ENCODE peak calls at places on chromosomes 3 and 15, in ten cellular contexts. C, Y, H, R, P, D, O, F, M and V are unnamed samples.

GRCh38 chr3:165619077-165619476 is 218.1 kb downstream of the BCHE start:
- DNase-seq in C (no peak), Y (no peak), H (no peak), R (no peak), P (no peak), D (no peak), O (no peak), F (no peak), M (no peak), V (no peak)

GRCh38 chr15:50260969-50261496 is 4.5 kb downstream of the HDC start:
- DNase-seq in C (peak), Y (no peak), H (no peak), R (no peak), P (no peak), D (no peak), O (no peak), F (no peak), M (no peak), V (peak)

GRCh38 chr3:141345951-141346817 is 22.1 kb upstream of the ZBTB38 start:
- DNase-seq in C (no peak), Y (no peak), H (peak), R (no peak), P (no peak), D (no peak), O (peak), F (no peak), M (peak), V (no peak)

GRCh38 chr15:44726568-44727461 is 9.5 kb upstream of the TRIM69 start:
- DNase-seq in C (peak), Y (no peak), H (peak), R (peak), P (peak), D (peak), O (peak), F (no peak), M (peak), V (peak)

GRCh38 chr3:139291276-139292051 is 52.4 kb upstream of the MRPS22 start:
- DNase-seq in C (no peak), Y (no peak), H (no peak), R (peak), P (no peak), D (no peak), O (no peak), F (no peak), M (no peak), V (no peak)

GRCh38 chr3:23161308-23161707 is 41.8 kb upstream of the UBE2E2 start:
- DNase-seq in C (no peak), Y (no peak), H (no peak), R (no peak), P (no peak), D (no peak), O (no peak), F (no peak), M (no peak), V (peak)

GRCh38 chr3:18732474-18732873 is 307.3 kb upstream of the SATB1 start:
- DNase-seq in C (no peak), Y (no peak), H (no peak), R (no peak), P (no peak), D (no peak), O (no peak), F (no peak), M (peak), V (no peak)

GRCh38 chr15:48458876-48459275 is 127.6 kb downstream of the DUT start:
- DNase-seq in C (no peak), Y (no peak), H (no peak), R (peak), P (no peak), D (no peak), O (no peak), F (no peak), M (no peak), V (no peak)

GRCh38 chr15:50452927-50453326 is 28.7 kb downstream of the USP8 start:
- DNase-seq in C (no peak), Y (no peak), H (peak), R (peak), P (no peak), D (no peak), O (no peak), F (no peak), M (peak), V (no peak)

GRCh38 chr3:30161370-30161769 is 445.0 kb upstream of the TGFBR2 start:
- DNase-seq in C (no peak), Y (no peak), H (no peak), R (peak), P (no peak), D (no peak), O (peak), F (peak), M (peak), V (no peak)

GRCh38 chr15:27865323-27865922 is 233.7 kb downstream of the OCA2 start:
- DNase-seq in C (no peak), Y (no peak), H (no peak), R (no peak), P (no peak), D (no peak), O (no peak), F (no peak), M (no peak), V (no peak)

GRCh38 chr3:161920196-161920595 is 423.6 kb downstream of the OTOL1 start:
- DNase-seq in C (no peak), Y (no peak), H (no peak), R (peak), P (no peak), D (no peak), O (no peak), F (no peak), M (no peak), V (no peak)

GRCh38 chr3:161915283-161915682 is 418.7 kb downstream of the OTOL1 start:
- DNase-seq in C (no peak), Y (no peak), H (no peak), R (peak), P (no peak), D (no peak), O (no peak), F (no peak), M (no peak), V (no peak)

GRCh38 chr3:161913786-161914389 is 417.3 kb downstream of the OTOL1 start:
- DNase-seq in C (peak), Y (no peak), H (no peak), R (peak), P (no peak), D (no peak), O (no peak), F (no peak), M (peak), V (no peak)

GRCh38 chr3:161914703-161915102 is 418.1 kb downstream of the OTOL1 start:
- DNase-seq in C (peak), Y (peak), H (peak), R (peak), P (peak), D (no peak), O (peak), F (peak), M (peak), V (peak)
- TF ChIP-seq CTCF in C (peak), Y (peak), H (no peak), R (peak), P (peak), D (peak), O (no peak), F (peak), M (peak), V (peak)

GRCh38 chr3:169667710-169668080 is 4.2 kb upstream of the MECOM start:
- DNase-seq in C (no peak), Y (no peak), H (no peak), R (no peak), P (no peak), D (no peak), O (no peak), F (no peak), M (no peak), V (no peak)
- H3K4me3 ChIP-seq in C (no peak), Y (no peak), H (no peak), R (no peak), P (peak), D (peak), O (no peak), F (no peak), M (no peak), V (no peak)

DNA sequence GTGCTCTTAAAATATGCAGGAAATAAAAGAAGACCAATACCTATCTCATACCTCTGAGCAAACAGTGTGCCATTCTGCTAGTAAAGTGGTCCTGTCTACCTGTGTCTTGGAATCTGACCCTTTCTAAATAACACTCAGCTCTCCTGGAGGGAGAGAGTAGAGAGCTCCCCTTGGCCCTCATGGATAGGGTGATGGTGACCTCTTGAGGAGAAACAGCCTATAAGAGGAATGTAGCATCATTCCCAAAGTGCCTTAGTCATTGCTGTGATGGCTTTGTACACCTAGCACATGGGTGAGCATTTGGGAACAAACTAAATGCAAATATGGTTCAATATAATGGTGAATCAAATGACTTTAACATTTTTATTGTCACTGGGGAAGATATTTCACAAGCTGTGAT is 10.0 kb downstream of the SNTN start:
- DNase-seq in C (peak), Y (no peak), H (no peak), R (no peak), P (peak), D (no peak), O (peak), F (no peak), M (no peak), V (no peak)
- TF ChIP-seq CTCF in C (peak), Y (no peak), H (no peak), R (no peak), P (peak), D (no peak), O (no peak), F (no peak), M (no peak), V (no peak)

GRCh38 chr3:160464971-160465370 is 15.4 kb upstream of the TRIM59 start:
- DNase-seq in C (no peak), Y (no peak), H (no peak), R (no peak), P (no peak), D (no peak), O (no peak), F (no peak), M (no peak), V (no peak)
- H3K4me3 ChIP-seq in C (no peak), Y (no peak), H (no peak), R (no peak), P (no peak), D (no peak), O (no peak), F (no peak), M (no peak), V (no peak)

DNA sequence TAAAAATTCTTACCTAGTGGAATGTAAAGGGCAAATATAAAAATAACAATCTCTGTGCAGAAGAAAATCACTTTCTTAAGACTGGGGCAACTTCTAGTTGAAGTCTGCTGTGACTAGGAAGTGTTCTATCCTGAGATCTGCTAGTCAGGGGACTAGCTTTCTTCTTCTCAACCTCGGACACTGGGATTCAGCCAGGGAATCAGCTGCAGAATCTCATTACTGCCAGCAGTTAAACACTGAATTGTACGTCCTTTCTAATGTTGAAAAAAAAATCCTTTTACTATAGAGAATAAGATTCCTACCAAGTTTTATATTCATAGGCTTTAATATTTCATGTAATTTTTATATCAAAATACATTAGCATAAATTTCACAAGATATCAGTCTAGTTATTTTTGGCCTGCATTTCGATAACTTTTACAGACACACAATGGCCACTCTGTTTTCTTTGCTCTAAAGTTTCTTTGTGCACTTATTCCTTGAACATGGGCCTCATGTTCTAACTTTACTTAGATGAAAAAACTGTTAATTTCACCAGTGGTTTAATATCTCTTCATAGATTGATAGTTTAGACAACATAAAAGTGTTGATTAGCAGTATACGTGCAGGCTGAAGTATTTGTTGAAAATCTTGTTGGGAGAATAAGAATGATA is 2.6 kb upstream of the NEO1 start:
- DNase-seq in C (no peak), Y (no peak), H (no peak), R (no peak), P (no peak), D (no peak), O (no peak), F (no peak), M (no peak), V (no peak)
- TF ChIP-seq CTCF in C (no peak), Y (no peak), H (no peak), R (no peak), P (no peak), D (no peak), O (no peak), F (no peak), M (no peak), V (no peak)